ENCODE peak calls at places on chromosomes 2 and 18, in six cellular contexts. Y is OCI-LY7, W is PC-3, B is K562, H is fibroblast of lung, V is HCT116. R is an unnamed sample. For H3K9me3, the result is how much of the 10 kb centered on the place peaks cover.

GRCh38 chr2:127054996-127055785 is 51.8 kb downstream of the BIN1 start:
- DNase-seq in Y (no peak), W (no peak), B (no peak), H (no peak), V (no peak), R (no peak)

GRCh38 chr2:192035731-192036442 is 158.8 kb downstream of the TMEFF2 start:
- DNase-seq in Y (no peak), W (peak), B (no peak), H (peak), V (no peak), R (peak)

GRCh38 chr2:65017335-65017734 is 28.1 kb downstream of the SLC1A4 start:
- DNase-seq in Y (peak), W (peak), B (peak), H (no peak), V (no peak), R (no peak)

GRCh38 chr2:43142921-43143438 is 83.4 kb downstream of the ZFP36L2 start:
- DNase-seq in Y (peak), W (no peak), B (peak), H (no peak), V (peak), R (no peak)

GRCh38 chr2:171480908-171481307 is 41.4 kb upstream of the CYBRD1 start:
- DNase-seq in Y (no peak), W (no peak), B (no peak), H (no peak), V (no peak), R (no peak)

GRCh38 chr18:59650266-59650820 is 46.9 kb downstream of the CCBE1 start:
- DNase-seq in Y (no peak), W (no peak), B (no peak), H (peak), V (no peak), R (peak)

GRCh38 chr2:173431191-173431590 is 76.5 kb downstream of the CDCA7 start:
- DNase-seq in Y (no peak), W (no peak), B (no peak), H (no peak), V (no peak), R (no peak)

GRCh38 chr2:152363933-152364332 is 29.0 kb downstream of the FMNL2 start:
- DNase-seq in Y (no peak), W (no peak), B (no peak), H (no peak), V (no peak), R (no peak)

GRCh38 chr18:65753520-65753919 is 2.7 kb downstream of the CDH7 start:
- DNase-seq in Y (peak), W (peak), B (peak), H (peak), V (no peak), R (no peak)

GRCh38 chr2:46333912-46334311 is 36.7 kb downstream of the EPAS1 start:
- DNase-seq in Y (no peak), W (no peak), B (no peak), H (no peak), V (no peak), R (no peak)

GRCh38 chr2:205706769-205707375 is 24.6 kb downstream of the NRP2 start:
- DNase-seq in Y (peak), W (peak), B (no peak), H (peak), V (no peak), R (peak)

GRCh38 chr2:128727404-128727803 is 408.7 kb upstream of the HS6ST1 start:
- DNase-seq in Y (no peak), W (no peak), B (no peak), H (no peak), V (no peak), R (no peak)

GRCh38 chr18:46320297-46320696 is 216.1 kb downstream of the HAUS1 start:
- DNase-seq in Y (no peak), W (no peak), B (peak), H (no peak), V (no peak), R (no peak)

GRCh38 chr18:79657342-79657996 is 22.1 kb upstream of the CTDP1 start:
- DNase-seq in Y (no peak), W (peak), B (no peak), H (no peak), V (no peak), R (no peak)

GRCh38 chr2:57701391-57701791 is 345.2 kb upstream of the VRK2 start:
- DNase-seq in Y (no peak), W (no peak), B (no peak), H (peak), V (no peak), R (peak)

GRCh38 chr2:64943387-64944150 is 45.6 kb upstream of the SLC1A4 start:
- DNase-seq in Y (no peak), W (peak), B (no peak), H (peak), V (no peak), R (peak)

GRCh38 chr2:240935101-240935876 is 29.2 kb downstream of the CROCC2 start:
- DNase-seq in Y (no peak), W (no peak), B (no peak), H (no peak), V (no peak), R (no peak)

GRCh38 chr2:201937343-201937742 is 96.3 kb upstream of the FZD7 start:
- DNase-seq in Y (no peak), W (no peak), B (peak), H (no peak), V (no peak), R (no peak)
- H2AFZ ChIP-seq in Y (no peak), W (no peak), B (no peak), H (no peak), V (no peak), R (no peak)

DNA sequence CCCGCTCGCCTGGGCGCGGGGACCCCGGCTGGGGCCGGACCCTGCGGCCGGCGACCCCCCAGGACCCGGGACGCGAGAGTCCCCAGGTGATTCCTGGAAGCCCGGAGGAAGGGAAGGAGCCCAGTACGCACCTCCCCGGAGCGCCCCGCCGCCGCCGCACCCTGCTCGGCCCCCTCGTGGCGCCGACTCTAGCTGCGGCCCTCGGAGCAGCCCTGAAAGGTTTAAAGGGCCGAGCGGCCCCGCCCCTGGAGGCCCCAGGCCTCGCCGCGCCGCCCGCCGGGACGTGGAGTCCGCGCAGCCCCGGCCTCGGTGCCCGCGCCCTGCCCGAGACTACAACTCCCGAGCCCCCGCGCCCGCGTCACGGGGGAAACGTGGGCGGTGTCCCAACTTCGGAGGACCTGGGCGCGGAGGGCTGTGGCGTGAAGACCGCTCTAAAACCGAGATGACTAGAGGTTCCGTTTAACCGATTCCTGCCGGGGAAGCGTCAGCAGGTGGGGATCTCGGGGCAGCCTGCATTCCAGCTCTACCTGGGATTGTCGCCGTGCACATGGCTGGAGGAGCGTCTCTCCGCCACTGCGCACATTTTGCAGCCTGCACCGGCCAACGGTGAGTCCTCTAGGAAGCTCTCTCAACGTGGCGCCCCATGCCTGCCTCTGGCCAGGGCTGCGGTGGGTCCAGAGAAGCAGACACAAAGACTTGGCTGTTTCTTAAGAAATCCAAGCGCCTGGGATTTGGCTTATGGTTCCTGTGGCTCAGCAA is at the start of gene TMEM150A:
- DNase-seq in Y (peak), W (peak), B (peak), H (peak), V (peak), R (peak)
- TF ChIP-seq CTCF in Y (peak), W (no peak), B (peak), H (no peak), V (no peak), R (no peak)

DNA sequence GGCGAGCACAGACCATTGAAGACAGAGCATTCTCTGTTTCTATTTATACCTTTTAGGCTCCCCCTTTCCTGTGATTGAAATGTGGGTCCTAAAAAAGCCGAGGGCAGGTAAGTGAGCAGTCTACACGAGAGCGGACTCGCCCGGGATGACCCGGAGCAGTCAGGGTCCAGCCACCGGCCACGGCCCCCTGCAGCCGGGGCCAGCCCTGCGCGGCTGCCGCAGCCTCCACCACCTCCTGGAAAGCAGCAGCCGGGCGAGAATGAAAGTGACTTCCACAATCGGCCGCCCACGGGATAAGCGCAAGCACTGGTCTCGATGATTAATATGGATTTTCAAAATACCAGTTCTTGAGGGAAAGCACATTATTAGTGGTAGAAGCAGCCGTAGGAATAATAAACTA is 1015.4 kb upstream of the PIK3C3 start:
- DNase-seq in Y (no peak), W (no peak), B (no peak), H (no peak), V (no peak), R (no peak)
- H3K9me3 ChIP-seq in Y (under half), W (under half), B (under half), H (under half), V (under half), R (under half)

DNA sequence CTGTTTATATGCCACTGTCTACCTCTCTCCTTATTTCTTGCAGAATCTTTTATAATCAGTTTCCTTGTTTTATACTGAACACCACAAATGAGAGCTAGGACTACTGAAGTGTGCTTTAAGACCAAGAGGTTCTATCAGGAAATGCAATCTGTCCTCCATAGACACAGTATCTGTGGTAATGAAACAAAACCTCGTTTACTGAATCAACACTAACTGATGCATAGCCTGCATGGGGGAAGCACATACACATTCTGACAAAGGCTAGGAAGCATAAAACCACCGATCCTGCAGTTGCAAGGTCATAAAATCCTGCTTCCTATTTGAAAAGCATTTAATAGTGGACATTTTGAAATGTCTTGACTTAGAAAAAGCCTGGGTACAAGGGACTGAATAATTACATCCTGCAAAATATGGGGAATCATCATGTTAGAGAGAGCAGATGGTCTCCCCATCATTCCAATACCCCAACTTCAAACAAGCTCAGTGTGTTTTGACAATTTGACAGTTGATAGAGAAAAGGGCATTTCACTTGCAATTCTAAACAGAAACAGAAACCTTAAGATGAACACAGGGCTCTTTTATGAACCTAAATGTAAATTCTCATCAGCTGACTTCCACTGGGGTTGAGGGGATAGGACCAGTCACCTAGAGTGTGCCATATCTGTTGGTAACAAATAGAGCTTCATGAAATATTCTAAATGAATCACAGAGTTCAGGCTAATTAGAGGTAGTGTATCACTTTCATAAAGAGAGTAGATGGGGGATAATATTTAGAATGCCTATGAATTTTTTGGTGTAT is 1845.6 kb upstream of the PIK3C3 start:
- DNase-seq in Y (no peak), W (no peak), B (no peak), H (no peak), V (no peak), R (no peak)
- H2AFZ ChIP-seq in Y (no peak), W (no peak), B (no peak), H (no peak), V (no peak), R (no peak)

DNA sequence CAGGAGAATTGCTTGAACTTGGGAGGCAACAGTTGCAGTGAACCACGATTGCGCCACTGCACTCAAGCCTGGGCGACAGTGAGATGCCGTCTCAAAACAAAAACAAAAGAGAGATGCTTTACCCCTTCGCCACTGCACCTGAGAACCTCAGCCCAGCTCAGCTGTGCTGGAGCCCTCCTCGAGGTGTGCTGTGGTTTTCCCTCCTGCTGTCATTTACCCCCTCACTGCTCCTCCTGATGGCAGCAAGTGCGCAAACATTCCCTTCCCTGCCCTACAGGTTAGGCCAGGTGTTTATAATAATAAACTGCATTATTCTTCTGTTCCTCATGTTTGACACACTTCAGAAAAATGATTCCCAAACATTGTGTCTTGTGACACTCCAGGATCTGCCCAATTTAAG is 8.4 kb downstream of the FBXO36 start:
- DNase-seq in Y (no peak), W (peak), B (no peak), H (no peak), V (no peak), R (no peak)
- TF ChIP-seq CTCF in Y (no peak), W (peak), B (no peak), H (no peak), V (no peak), R (no peak)

DNA sequence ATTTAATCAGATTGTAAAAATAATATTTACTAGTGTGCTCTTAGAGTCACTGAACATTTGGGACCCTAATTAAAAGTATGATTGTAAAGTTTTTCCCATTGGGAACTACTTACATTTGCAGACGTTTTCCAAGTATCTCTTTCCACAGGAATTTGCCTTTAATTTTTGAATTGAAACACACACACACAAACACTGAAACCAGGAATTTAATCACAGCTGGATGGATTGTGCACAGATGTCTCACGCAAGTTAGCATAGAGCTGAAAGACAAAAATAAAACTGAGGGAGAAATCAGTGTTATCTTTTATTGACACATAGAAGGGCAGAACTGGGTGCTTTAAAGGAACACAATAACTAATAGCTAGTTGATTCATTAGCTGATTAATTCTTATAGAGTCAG is 230.7 kb downstream of the RND3 start:
- DNase-seq in Y (no peak), W (no peak), B (no peak), H (no peak), V (no peak), R (no peak)
- H3K9me3 ChIP-seq in Y (under half), W (under half), B (under half), H (under half), V (under half), R (under half)